ENCODE peak calls at places on chromosome 1, in five cellular contexts. Z is H9, V is trophoblast cell, N is H1, F is mesenchymal stem cell. X is an unnamed sample.

GRCh38 chr1:204809488-204809887 is 61.2 kb upstream of the NFASC start:
- DNase-seq in N (no peak), V (no peak), Z (no peak), F (no peak), X (no peak)

GRCh38 chr1:234899041-234899787 is 229.4 kb downstream of the TOMM20 start:
- DNase-seq in N (no peak), V (no peak), F (peak), Z (no peak), X (no peak)

GRCh38 chr1:118304722-118305344 is 119.8 kb upstream of the SPAG17 start:
- DNase-seq in F (no peak), N (no peak), Z (no peak), V (no peak), X (peak)

GRCh38 chr1:28091043-28091781 is 2.8 kb upstream of the EYA3 start:
- DNase-seq in V (peak), N (no peak), F (peak), Z (peak), X (peak)

GRCh38 chr1:243230914-243231313 is 24.2 kb downstream of the CEP170 start:
- DNase-seq in F (peak), V (no peak), N (no peak), Z (no peak), X (no peak)

GRCh38 chr1:7207875-7208646 is 422.8 kb downstream of the CAMTA1 start:
- DNase-seq in F (peak), V (peak), N (peak), Z (peak), X (peak)

GRCh38 chr1:109148838-109149555 is 35.1 kb downstream of the ELAPOR1 start:
- DNase-seq in V (no peak), F (no peak), Z (no peak), N (no peak), X (no peak)

GRCh38 chr1:66468712-66469111 is 65.2 kb upstream of the SGIP1 start:
- DNase-seq in F (no peak), N (no peak), V (no peak), Z (no peak), X (no peak)

GRCh38 chr1:206946261-206946660 is at the start of gene PIGR:
- DNase-seq in V (no peak), N (no peak), Z (no peak), F (no peak), X (no peak)

GRCh38 chr1:38005195-38006007 is at the start of gene FHL3:
- DNase-seq in Z (peak), F (peak), N (no peak), V (peak), X (peak)

GRCh38 chr1:236154671-236155398 is 12.5 kb downstream of the GPR137B start:
- DNase-seq in Z (no peak), N (no peak), F (no peak), V (no peak), X (no peak)

GRCh38 chr1:190679032-190679431 is 201.4 kb upstream of the BRINP3 start:
- DNase-seq in Z (no peak), N (no peak), F (no peak), V (no peak), X (no peak)

GRCh38 chr1:234858722-234859121 is 248.7 kb upstream of the IRF2BP2 start:
- DNase-seq in Z (no peak), N (no peak), V (no peak), F (no peak), X (no peak)

GRCh38 chr1:204398197-204399125 is 13.2 kb downstream of the PPP1R15B start:
- DNase-seq in Z (peak), N (peak), V (peak), F (peak), X (peak)

GRCh38 chr1:116764466-116764896 is 10.3 kb downstream of the CD2 start:
- DNase-seq in F (no peak), V (no peak), Z (no peak), N (no peak), X (no peak)

GRCh38 chr1:204775546-204775945 is 90.0 kb upstream of the LRRN2 start:
- DNase-seq in V (no peak), Z (no peak), N (no peak), F (no peak), X (no peak)

GRCh38 chr1:212638419-212639151 is 30.0 kb downstream of the ATF3 start:
- DNase-seq in N (no peak), F (peak), Z (no peak), V (no peak), X (no peak)

GRCh38 chr1:14117700-14118099 is 417.7 kb downstream of the PRDM2 start:
- DNase-seq in F (no peak), V (no peak), Z (no peak), N (no peak), X (no peak)

GRCh38 chr1:33094971-33095604 is 14.1 kb downstream of the AZIN2 start:
- DNase-seq in V (peak), Z (peak), F (peak), N (peak), X (peak)

GRCh38 chr1:115198938-115199337 is 109.6 kb upstream of the TSPAN2 start:
- DNase-seq in F (no peak), V (no peak), Z (no peak), N (no peak), X (no peak)

GRCh38 chr1:201816309-201816849 is 12.6 kb upstream of the IPO9 start:
- DNase-seq in Z (no peak), N (no peak), F (no peak), V (no peak), X (no peak)

GRCh38 chr1:235885654-235886238 is 19.0 kb upstream of the LYST start:
- DNase-seq in V (no peak), Z (no peak), F (no peak), N (no peak), X (no peak)

GRCh38 chr1:204971700-204972336 is 71.2 kb upstream of the CNTN2 start:
- DNase-seq in V (no peak), Z (no peak), N (no peak), F (peak), X (no peak)

GRCh38 chr1:231493421-231494185 is 34.9 kb upstream of the TSNAX start:
- DNase-seq in V (peak), F (peak), Z (no peak), N (no peak), X (no peak)

GRCh38 chr1:32876341-32877210 is 5.9 kb upstream of the FNDC5 start:
- DNase-seq in N (no peak), F (peak), Z (peak), V (no peak), X (no peak)

GRCh38 chr1:53316058-53316741 is 11.7 kb downstream of the LRP8 start:
- DNase-seq in Z (no peak), F (peak), N (no peak), V (no peak), X (no peak)

GRCh38 chr1:150765229-150765976 is at the start of gene CTSS:
- DNase-seq in N (no peak), F (peak), V (no peak), Z (no peak), X (no peak)

DNA sequence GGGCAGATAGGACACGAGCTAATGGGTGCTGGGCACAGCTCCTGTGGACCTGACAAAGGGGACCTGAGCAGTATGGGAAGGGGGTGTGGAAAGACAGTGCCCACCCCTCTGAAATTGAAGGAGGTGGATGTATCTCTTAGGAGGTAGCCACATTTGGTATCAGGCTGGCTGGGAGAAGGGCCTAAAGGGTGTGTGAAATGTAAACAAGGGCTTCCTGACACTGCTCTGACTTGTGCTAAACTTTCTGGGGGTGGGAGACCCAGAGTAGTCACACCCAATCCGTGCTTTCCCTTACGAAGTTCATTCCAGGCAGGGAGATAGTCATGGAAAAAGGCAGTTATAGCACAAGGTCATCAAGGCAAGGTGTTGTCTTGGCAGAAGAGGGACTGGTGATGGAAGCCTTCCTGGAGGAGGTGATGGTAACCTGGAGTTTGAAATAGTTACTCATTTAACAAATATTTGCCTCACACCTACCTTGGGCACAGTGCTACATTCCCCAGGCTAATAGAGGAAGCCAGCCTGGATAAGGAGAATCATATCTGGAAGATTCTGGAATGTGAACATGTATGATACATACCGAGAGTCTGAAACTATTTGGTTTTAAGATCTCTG is 5.3 kb upstream of the CCDC24 start:
- DNase-seq in Z (no peak), N (no peak), V (peak), F (no peak), X (no peak)
- H2BK12ac ChIP-seq in Z (no peak), N (no peak), V (no peak), F (no peak), X (no peak)

GRCh38 chr1:40075251-40075650 is 21.8 kb downstream of the PPT1 start:
- DNase-seq in Z (no peak), F (no peak), V (no peak), N (no peak), X (no peak)
- H2BK12ac ChIP-seq in Z (no peak), F (no peak), V (no peak), N (no peak), X (no peak)

DNA sequence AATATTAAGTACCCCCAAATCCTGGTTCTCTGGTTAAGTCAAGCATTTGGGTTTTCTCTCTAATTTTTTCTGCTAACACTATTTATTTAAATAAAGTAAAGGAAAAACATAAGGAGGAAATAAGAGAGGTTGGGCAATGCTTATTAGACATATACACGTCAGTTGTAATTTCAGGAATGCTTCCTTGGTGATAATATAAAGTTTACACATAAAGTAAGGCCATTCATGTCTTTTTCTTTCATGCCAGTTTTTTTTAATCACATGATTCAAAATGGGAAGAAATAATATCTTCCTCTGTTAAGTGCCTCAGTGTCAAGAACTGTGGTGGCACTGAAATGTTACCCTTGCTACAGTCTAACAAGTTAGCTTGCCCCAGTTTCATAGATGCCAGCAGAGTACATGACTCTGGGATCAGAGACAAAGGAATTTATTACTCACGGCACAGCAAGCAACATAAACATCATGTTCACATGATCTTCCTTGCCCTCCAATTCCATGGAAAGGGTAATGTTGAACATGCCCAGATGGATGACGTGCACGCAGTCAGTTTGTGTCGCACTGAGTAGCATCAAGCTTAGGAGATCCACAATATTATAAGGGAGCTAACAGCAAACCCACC is 184.9 kb downstream of the PLA2G4A start:
- DNase-seq in N (no peak), V (no peak), F (no peak), Z (no peak), X (no peak)
- H2BK12ac ChIP-seq in N (no peak), V (no peak), F (no peak), Z (no peak), X (no peak)

GRCh38 chr1:213997031-213997771 is 9.4 kb downstream of the PROX1 start:
- DNase-seq in N (no peak), Z (no peak), V (no peak), F (no peak), X (no peak)

GRCh38 chr1:213995603-213996002 is 7.8 kb downstream of the PROX1 start:
- DNase-seq in F (no peak), N (no peak), Z (no peak), V (no peak), X (no peak)

GRCh38 chr1:213993929-213994328 is 6.2 kb downstream of the PROX1 start:
- DNase-seq in N (no peak), F (no peak), Z (no peak), V (no peak), X (no peak)

GRCh38 chr1:213996320-213997022 is 8.7 kb downstream of the PROX1 start:
- DNase-seq in N (no peak), F (no peak), Z (no peak), V (no peak), X (no peak)

GRCh38 chr1:213994888-213995287 is 7.1 kb downstream of the PROX1 start:
- DNase-seq in V (no peak), F (no peak), N (no peak), Z (no peak), X (no peak)
- H2BK12ac ChIP-seq in V (no peak), F (no peak), N (no peak), Z (no peak), X (no peak)

DNA sequence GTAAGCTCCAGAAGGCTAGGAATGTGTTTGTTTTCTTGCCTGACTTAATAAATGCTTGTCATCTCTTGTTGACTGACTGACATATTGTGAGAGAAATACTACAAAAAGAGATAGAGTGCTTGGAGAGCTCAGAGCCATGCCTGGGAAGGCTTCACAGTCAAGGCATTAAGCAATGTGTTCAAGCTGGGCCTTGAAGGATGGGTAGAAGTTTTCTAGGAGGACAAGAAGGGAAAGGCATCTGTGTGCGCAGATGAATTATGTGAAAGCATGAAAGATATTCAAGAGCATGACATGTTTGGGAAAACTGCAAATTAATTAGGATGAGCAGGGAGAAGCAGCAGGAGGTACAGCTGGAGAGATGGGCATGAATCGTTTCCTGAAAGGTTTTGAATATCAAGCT is 5.6 kb downstream of the SLAMF8 start:
- DNase-seq in F (no peak), V (no peak), Z (no peak), N (no peak), X (no peak)
- H2BK12ac ChIP-seq in F (no peak), V (no peak), Z (no peak), N (no peak), X (no peak)